ENCODE peak calls at places on chromosome 5, in nine cellular contexts. W, K, B, F, D, R, I, T and V are unnamed samples.

GRCh38 chr5:177312649-177313181 is 1.0 kb upstream of the MXD3 start:
- DNase-seq in I (no peak), D (no peak), K (no peak), F (no peak), W (no peak), B (no peak), T (no peak), R (peak; percentile 56), V (no peak)

GRCh38 chr5:170113517-170113891 is 7.8 kb downstream of the FOXI1 start:
- DNase-seq in R (no peak), I (no peak), B (no peak), T (no peak), F (no peak), W (no peak), D (no peak), K (no peak), V (no peak)

GRCh38 chr5:133794771-133795391 is 173.5 kb downstream of the C5orf15 start:
- DNase-seq in D (no peak), R (no peak), I (no peak), B (no peak), F (no peak), T (no peak), W (no peak), K (no peak), V (no peak)

GRCh38 chr5:45697211-45697610 is 1.0 kb upstream of the HCN1 start:
- DNase-seq in D (no peak), B (no peak), I (no peak), F (no peak), R (no peak), W (no peak), K (no peak), T (no peak), V (no peak)

GRCh38 chr5:166320923-166321480 is 1970.4 kb upstream of the WWC1 start:
- DNase-seq in W (no peak), D (no peak), R (no peak), F (no peak), K (no peak), T (no peak), I (no peak), B (no peak), V (no peak)

GRCh38 chr5:65213921-65214525 is 267.7 kb downstream of the ADAMTS6 start:
- DNase-seq in F (peak; percentile 80), T (no peak), W (no peak), D (no peak), R (no peak), K (peak; percentile 1), B (peak; percentile 39), I (no peak), V (no peak)

GRCh38 chr5:113212244-113212920 is 222.4 kb downstream of the TSSK1B start:
- DNase-seq in W (no peak), B (peak; percentile 73), T (no peak), F (peak; percentile 44), K (no peak), R (no peak), I (peak; percentile 59), D (no peak), V (peak; percentile 13)

GRCh38 chr5:128427901-128428300 is 110.1 kb downstream of the FBN2 start:
- DNase-seq in D (no peak), W (no peak), T (no peak), R (no peak), F (no peak), K (no peak), B (peak; percentile 24), I (no peak), V (no peak)

GRCh38 chr5:31962928-31963327 is 211.2 kb downstream of the GOLPH3 start:
- DNase-seq in F (no peak), K (no peak), B (no peak), R (no peak), I (no peak), D (no peak), W (no peak), T (no peak), V (no peak)

GRCh38 chr5:126965061-126965475 is 65.3 kb downstream of the MARCHF3 start:
- DNase-seq in W (no peak), F (peak; percentile 91), R (no peak), I (no peak), K (no peak), B (peak; percentile 97), T (no peak), D (no peak), V (no peak)